ENCODE peak calls at places on chromosome 10, in nine cellular contexts. One of them, this sample, is unnamed.

GRCh38 chr10:123786896-123787295 is 104.7 kb downstream of the CPXM2 start:
- DNase-seq in RWPE1: no peak
- DNase-seq in HuH-7: no peak
- DNase-seq in non-pigmented ciliary epithelial cell: no peak
- DNase-seq in NCI-H1417: no peak
- DNase-seq in activated naive CD8-positive, alpha-beta T cell treated with anti-CD3 and anti-CD28 coated beads, Interleukin-2, amount 50 U/mL, for 24 hours: no peak
- DNase-seq in NCI-H1092 treated with DMSO at 0.1 percent for 48 hours: no peak
- DNase-seq in HFFc6: no peak
- DNase-seq in SHP77 treated with DMSO at 0.1 percent for 48 hours: no peak
- DNase-seq in this sample: no peak

GRCh38 chr10:24894728-24895127 is 57.7 kb downstream of the PRTFDC1 start:
- DNase-seq in RWPE1: no peak
- DNase-seq in HuH-7: no peak
- DNase-seq in NCI-H1417: no peak
- DNase-seq in HFFc6: no peak
- DNase-seq in SHP77 treated with DMSO at 0.1 percent for 48 hours: no peak
- DNase-seq in non-pigmented ciliary epithelial cell: no peak
- DNase-seq in activated naive CD8-positive, alpha-beta T cell treated with anti-CD3 and anti-CD28 coated beads, Interleukin-2, amount 50 U/mL, for 24 hours: peak
- DNase-seq in NCI-H1092 treated with DMSO at 0.1 percent for 48 hours: no peak
- DNase-seq in this sample: no peak

GRCh38 chr10:1903982-1904381 is 166.7 kb upstream of the ADARB2 start:
- DNase-seq in NCI-H1092 treated with DMSO at 0.1 percent for 48 hours: no peak
- DNase-seq in RWPE1: no peak
- DNase-seq in activated naive CD8-positive, alpha-beta T cell treated with anti-CD3 and anti-CD28 coated beads, Interleukin-2, amount 50 U/mL, for 24 hours: no peak
- DNase-seq in SHP77 treated with DMSO at 0.1 percent for 48 hours: no peak
- DNase-seq in NCI-H1417: no peak
- DNase-seq in non-pigmented ciliary epithelial cell: no peak
- DNase-seq in HFFc6: no peak
- DNase-seq in HuH-7: no peak
- DNase-seq in this sample: no peak

GRCh38 chr10:107971973-107972372 is 807.5 kb upstream of the SORCS1 start:
- DNase-seq in RWPE1: peak
- DNase-seq in NCI-H1417: no peak
- DNase-seq in HuH-7: no peak
- DNase-seq in NCI-H1092 treated with DMSO at 0.1 percent for 48 hours: no peak
- DNase-seq in non-pigmented ciliary epithelial cell: peak
- DNase-seq in activated naive CD8-positive, alpha-beta T cell treated with anti-CD3 and anti-CD28 coated beads, Interleukin-2, amount 50 U/mL, for 24 hours: no peak
- DNase-seq in HFFc6: peak
- DNase-seq in SHP77 treated with DMSO at 0.1 percent for 48 hours: no peak
- DNase-seq in this sample: no peak

GRCh38 chr10:870564-871166 is 60.8 kb downstream of the LARP4B start:
- DNase-seq in non-pigmented ciliary epithelial cell: no peak
- DNase-seq in HuH-7: no peak
- DNase-seq in SHP77 treated with DMSO at 0.1 percent for 48 hours: no peak
- DNase-seq in activated naive CD8-positive, alpha-beta T cell treated with anti-CD3 and anti-CD28 coated beads, Interleukin-2, amount 50 U/mL, for 24 hours: no peak
- DNase-seq in NCI-H1092 treated with DMSO at 0.1 percent for 48 hours: no peak
- DNase-seq in NCI-H1417: no peak
- DNase-seq in RWPE1: no peak
- DNase-seq in HFFc6: no peak
- DNase-seq in this sample: no peak

GRCh38 chr10:103929396-103929921 is 11.5 kb upstream of the STN1 start:
- DNase-seq in NCI-H1417: no peak
- DNase-seq in SHP77 treated with DMSO at 0.1 percent for 48 hours: no peak
- DNase-seq in HFFc6: no peak
- DNase-seq in NCI-H1092 treated with DMSO at 0.1 percent for 48 hours: no peak
- DNase-seq in HuH-7: no peak
- DNase-seq in RWPE1: no peak
- DNase-seq in non-pigmented ciliary epithelial cell: no peak
- DNase-seq in activated naive CD8-positive, alpha-beta T cell treated with anti-CD3 and anti-CD28 coated beads, Interleukin-2, amount 50 U/mL, for 24 hours: no peak
- DNase-seq in this sample: no peak

GRCh38 chr10:111076191-111076681 is 593 bp upstream of the ADRA2A start:
- DNase-seq in NCI-H1417: peak
- DNase-seq in activated naive CD8-positive, alpha-beta T cell treated with anti-CD3 and anti-CD28 coated beads, Interleukin-2, amount 50 U/mL, for 24 hours: peak
- DNase-seq in non-pigmented ciliary epithelial cell: no peak
- DNase-seq in HFFc6: no peak
- DNase-seq in RWPE1: peak
- DNase-seq in NCI-H1092 treated with DMSO at 0.1 percent for 48 hours: peak
- DNase-seq in HuH-7: peak
- DNase-seq in SHP77 treated with DMSO at 0.1 percent for 48 hours: no peak
- DNase-seq in this sample: no peak

GRCh38 chr10:128036011-128036615 is 90.1 kb downstream of the MKI67 start:
- DNase-seq in HuH-7: no peak
- DNase-seq in non-pigmented ciliary epithelial cell: no peak
- DNase-seq in HFFc6: no peak
- DNase-seq in RWPE1: no peak
- DNase-seq in NCI-H1092 treated with DMSO at 0.1 percent for 48 hours: no peak
- DNase-seq in SHP77 treated with DMSO at 0.1 percent for 48 hours: no peak
- DNase-seq in activated naive CD8-positive, alpha-beta T cell treated with anti-CD3 and anti-CD28 coated beads, Interleukin-2, amount 50 U/mL, for 24 hours: no peak
- DNase-seq in NCI-H1417: no peak
- DNase-seq in this sample: no peak

GRCh38 chr10:119254355-119254754 is 47.0 kb downstream of the GRK5 start:
- DNase-seq in activated naive CD8-positive, alpha-beta T cell treated with anti-CD3 and anti-CD28 coated beads, Interleukin-2, amount 50 U/mL, for 24 hours: no peak
- DNase-seq in non-pigmented ciliary epithelial cell: no peak
- DNase-seq in HFFc6: no peak
- DNase-seq in NCI-H1417: no peak
- DNase-seq in SHP77 treated with DMSO at 0.1 percent for 48 hours: no peak
- DNase-seq in RWPE1: no peak
- DNase-seq in HuH-7: no peak
- DNase-seq in NCI-H1092 treated with DMSO at 0.1 percent for 48 hours: no peak
- DNase-seq in this sample: no peak

GRCh38 chr10:21100871-21101514 is 203.9 kb upstream of the NEBL start:
- DNase-seq in NCI-H1092 treated with DMSO at 0.1 percent for 48 hours: no peak
- DNase-seq in NCI-H1417: no peak
- DNase-seq in non-pigmented ciliary epithelial cell: peak
- DNase-seq in HuH-7: no peak
- DNase-seq in activated naive CD8-positive, alpha-beta T cell treated with anti-CD3 and anti-CD28 coated beads, Interleukin-2, amount 50 U/mL, for 24 hours: no peak
- DNase-seq in RWPE1: peak
- DNase-seq in HFFc6: no peak
- DNase-seq in SHP77 treated with DMSO at 0.1 percent for 48 hours: no peak
- DNase-seq in this sample: no peak

GRCh38 chr10:121900443-121901174 is 27.2 kb downstream of the ATE1 start:
- DNase-seq in NCI-H1417: peak
- DNase-seq in SHP77 treated with DMSO at 0.1 percent for 48 hours: peak
- DNase-seq in HFFc6: peak
- DNase-seq in NCI-H1092 treated with DMSO at 0.1 percent for 48 hours: peak
- DNase-seq in activated naive CD8-positive, alpha-beta T cell treated with anti-CD3 and anti-CD28 coated beads, Interleukin-2, amount 50 U/mL, for 24 hours: no peak
- DNase-seq in HuH-7: peak
- DNase-seq in non-pigmented ciliary epithelial cell: peak
- DNase-seq in RWPE1: peak
- DNase-seq in this sample: no peak

GRCh38 chr10:361203-362135 is 226.2 kb downstream of the ZMYND11 start:
- DNase-seq in NCI-H1417: peak
- DNase-seq in NCI-H1092 treated with DMSO at 0.1 percent for 48 hours: peak
- DNase-seq in RWPE1: no peak
- DNase-seq in SHP77 treated with DMSO at 0.1 percent for 48 hours: no peak
- DNase-seq in HuH-7: peak
- DNase-seq in activated naive CD8-positive, alpha-beta T cell treated with anti-CD3 and anti-CD28 coated beads, Interleukin-2, amount 50 U/mL, for 24 hours: no peak
- DNase-seq in non-pigmented ciliary epithelial cell: no peak
- DNase-seq in HFFc6: no peak
- DNase-seq in this sample: no peak

GRCh38 chr10:335151-335800 is 200.0 kb downstream of the ZMYND11 start:
- DNase-seq in RWPE1: peak
- DNase-seq in non-pigmented ciliary epithelial cell: no peak
- DNase-seq in NCI-H1417: no peak
- DNase-seq in activated naive CD8-positive, alpha-beta T cell treated with anti-CD3 and anti-CD28 coated beads, Interleukin-2, amount 50 U/mL, for 24 hours: no peak
- DNase-seq in HuH-7: no peak
- DNase-seq in HFFc6: no peak
- DNase-seq in NCI-H1092 treated with DMSO at 0.1 percent for 48 hours: no peak
- DNase-seq in SHP77 treated with DMSO at 0.1 percent for 48 hours: no peak
- DNase-seq in this sample: no peak

GRCh38 chr10:46170789-46171188 is 116.0 kb upstream of the ANTXRL start:
- DNase-seq in HFFc6: no peak
- DNase-seq in activated naive CD8-positive, alpha-beta T cell treated with anti-CD3 and anti-CD28 coated beads, Interleukin-2, amount 50 U/mL, for 24 hours: no peak
- DNase-seq in RWPE1: no peak
- DNase-seq in non-pigmented ciliary epithelial cell: no peak
- DNase-seq in SHP77 treated with DMSO at 0.1 percent for 48 hours: no peak
- DNase-seq in NCI-H1417: no peak
- DNase-seq in NCI-H1092 treated with DMSO at 0.1 percent for 48 hours: no peak
- DNase-seq in HuH-7: no peak
- DNase-seq in this sample: no peak

GRCh38 chr10:27380929-27381358 is 123.2 kb upstream of the RAB18 start:
- DNase-seq in non-pigmented ciliary epithelial cell: no peak
- DNase-seq in RWPE1: no peak
- DNase-seq in HuH-7: no peak
- DNase-seq in SHP77 treated with DMSO at 0.1 percent for 48 hours: no peak
- DNase-seq in NCI-H1092 treated with DMSO at 0.1 percent for 48 hours: no peak
- DNase-seq in HFFc6: no peak
- DNase-seq in activated naive CD8-positive, alpha-beta T cell treated with anti-CD3 and anti-CD28 coated beads, Interleukin-2, amount 50 U/mL, for 24 hours: no peak
- DNase-seq in NCI-H1417: no peak
- DNase-seq in this sample: no peak

This sample was measured in PC-9.